ENCODE peak calls at places on chromosomes 13 and 19, in five cellular contexts. L, G, B, H and S are unnamed samples.

GRCh38 chr13:98406475-98406874 is 170.4 kb downstream of the STK24 start:
- DNase-seq in L (no peak), B (no peak), G (no peak), H (peak), S (no peak)

GRCh38 chr19:57583521-57584416 is at the start of gene ZIK1:
- DNase-seq in G (peak), B (peak), L (peak), H (peak), S (peak)

GRCh38 chr19:22935151-22935550 is 67.8 kb downstream of the ZNF728 start:
- DNase-seq in H (no peak), L (no peak), G (no peak), B (no peak), S (no peak)

GRCh38 chr13:108276060-108276459 is 6.5 kb downstream of the TNFSF13B start:
- DNase-seq in H (peak), G (peak), B (no peak), L (no peak), S (no peak)

GRCh38 chr13:113062691-113063090 is 42.9 kb upstream of the F7 start:
- DNase-seq in G (peak), B (no peak), H (no peak), L (no peak), S (no peak)

GRCh38 chr19:3304871-3305423 is 61.4 kb upstream of the NFIC start:
- DNase-seq in H (peak), L (peak), G (no peak), B (no peak), S (no peak)

GRCh38 chr13:114107686-114108081 is 24.7 kb downstream of the RASA3 start:
- DNase-seq in L (no peak), G (peak), H (peak), B (no peak), S (no peak)

GRCh38 chr13:24183741-24184182 is 23.2 kb downstream of the SPATA13 start:
- DNase-seq in G (no peak), H (no peak), L (no peak), B (no peak), S (no peak)

GRCh38 chr19:33771308-33772101 is 25.2 kb upstream of the KCTD15 start:
- DNase-seq in B (no peak), L (peak), H (peak), G (no peak), S (no peak)

GRCh38 chr13:67515895-67516294 is 285.8 kb upstream of the PCDH9 start:
- DNase-seq in G (no peak), L (no peak), B (no peak), H (no peak), S (peak)

GRCh38 chr13:48646791-48647190 is 6.9 kb upstream of the CYSLTR2 start:
- DNase-seq in B (no peak), G (no peak), L (no peak), H (no peak), S (no peak)

GRCh38 chr19:2969104-2969504 is 8.3 kb upstream of the TLE6 start:
- DNase-seq in L (no peak), H (peak), B (no peak), G (no peak), S (no peak)

GRCh38 chr13:109336730-109337129 is 449.7 kb downstream of the IRS2 start:
- DNase-seq in H (peak), G (no peak), B (no peak), L (no peak), S (peak)

GRCh38 chr19:5515737-5516136 is 52.0 kb downstream of the TINCR start:
- DNase-seq in B (no peak), H (no peak), L (no peak), G (no peak), S (no peak)

GRCh38 chr13:91544723-91545122 is 146.3 kb downstream of the GPC5 start:
- DNase-seq in G (no peak), L (no peak), H (no peak), B (no peak), S (no peak)

GRCh38 chr13:20400774-20401173 is 124.9 kb downstream of the CRYL1 start:
- DNase-seq in B (no peak), H (no peak), G (no peak), L (no peak), S (peak)

GRCh38 chr13:112335135-112335534 is 41.0 kb upstream of the SPACA7 start:
- DNase-seq in H (no peak), L (no peak), B (no peak), G (no peak), S (no peak)

GRCh38 chr13:51782026-51782710 is 21.8 kb downstream of the DHRS12 start:
- DNase-seq in L (no peak), B (no peak), H (no peak), G (peak), S (no peak)

GRCh38 chr19:23116802-23117571 is at the start of gene ZNF730:
- DNase-seq in L (no peak), G (peak), B (no peak), H (peak), S (peak)

GRCh38 chr13:40983725-40984669 is 35.1 kb downstream of the ELF1 start:
- DNase-seq in L (no peak), G (no peak), B (no peak), H (peak), S (no peak)
- H3K4me3 ChIP-seq in L (no peak), G (peak), B (peak), H (no peak), S (no peak)

GRCh38 chr13:29845440-29846056 is 4.9 kb downstream of the UBL3 start:
- DNase-seq in H (no peak), L (no peak), B (no peak), G (no peak), S (no peak)
- TF ChIP-seq CTCF in H (no peak), L (no peak), B (peak), G (no peak), S (peak)

GRCh38 chr19:1943661-1944087 is 2.7 kb downstream of the CSNK1G2 start:
- DNase-seq in L (no peak), G (no peak), H (no peak), B (no peak), S (no peak)
- H3K4me3 ChIP-seq in L (no peak), G (peak), H (no peak), B (no peak), S (no peak)

GRCh38 chr13:26051231-26052135 is at the start of gene SHISA2:
- DNase-seq in H (peak), L (no peak), B (no peak), G (no peak), S (no peak)
- TF ChIP-seq CTCF in H (no peak), L (no peak), B (no peak), G (no peak), S (no peak)

GRCh38 chr13:46179576-46180368 is 2.2 kb downstream of the LCP1 start:
- DNase-seq in L (peak), H (peak), G (peak), B (peak), S (no peak)
- H3K4me3 ChIP-seq in L (no peak), H (no peak), G (peak), B (peak), S (no peak)